ENCODE peak calls at places on chromosomes 4 and X, in seven cellular contexts. One of them, this sample, is unnamed.

GRCh38 chr4:150940123-150940522 is 75.0 kb downstream of the LRBA start:
- DNase-seq in G401: no peak
- DNase-seq in posterior cingulate gyrus: no peak
- DNase-seq in choroid plexus epithelial cell: no peak
- DNase-seq in H7: no peak
- DNase-seq in stimulated activated CD4-positive, alpha-beta T cell treated with anti-CD3 and anti-CD28 coated beads, Interleukin-4, amount 100 ng/mL, for 48 hours: no peak
- DNase-seq in GM23248: no peak
- DNase-seq in this sample: no peak

GRCh38 chrX:123830309-123830708 is 29.5 kb upstream of the XIAP start:
- DNase-seq in GM23248: no peak
- DNase-seq in posterior cingulate gyrus: peak; percentile 13
- DNase-seq in stimulated activated CD4-positive, alpha-beta T cell treated with anti-CD3 and anti-CD28 coated beads, Interleukin-4, amount 100 ng/mL, for 48 hours: no peak
- DNase-seq in G401: no peak
- DNase-seq in choroid plexus epithelial cell: peak; percentile 39
- DNase-seq in H7: no peak
- DNase-seq in this sample: no peak

GRCh38 chr4:23970193-23970850 is 80.5 kb upstream of the PPARGC1A start:
- DNase-seq in H7: no peak
- DNase-seq in stimulated activated CD4-positive, alpha-beta T cell treated with anti-CD3 and anti-CD28 coated beads, Interleukin-4, amount 100 ng/mL, for 48 hours: no peak
- DNase-seq in GM23248: no peak
- DNase-seq in posterior cingulate gyrus: no peak
- DNase-seq in G401: no peak
- DNase-seq in choroid plexus epithelial cell: peak; percentile 14
- DNase-seq in this sample: no peak

GRCh38 chr4:40916218-40916555 is 166.4 kb downstream of the NSUN7 start:
- DNase-seq in GM23248: peak; percentile 94
- DNase-seq in H7: no peak
- DNase-seq in G401: no peak
- DNase-seq in choroid plexus epithelial cell: peak; percentile 80
- DNase-seq in posterior cingulate gyrus: no peak
- DNase-seq in stimulated activated CD4-positive, alpha-beta T cell treated with anti-CD3 and anti-CD28 coated beads, Interleukin-4, amount 100 ng/mL, for 48 hours: no peak
- DNase-seq in this sample: no peak

GRCh38 chrX:153582896-153583295 is 16.0 kb downstream of the CCNQ start:
- DNase-seq in choroid plexus epithelial cell: peak; percentile 58
- DNase-seq in H7: peak; percentile 51
- DNase-seq in GM23248: no peak
- DNase-seq in stimulated activated CD4-positive, alpha-beta T cell treated with anti-CD3 and anti-CD28 coated beads, Interleukin-4, amount 100 ng/mL, for 48 hours: peak; percentile 41
- DNase-seq in G401: no peak
- DNase-seq in posterior cingulate gyrus: no peak
- DNase-seq in this sample: no peak

GRCh38 chr4:183960912-183961569 is 55.9 kb downstream of the STOX2 start:
- DNase-seq in posterior cingulate gyrus: peak; percentile 26
- DNase-seq in stimulated activated CD4-positive, alpha-beta T cell treated with anti-CD3 and anti-CD28 coated beads, Interleukin-4, amount 100 ng/mL, for 48 hours: no peak
- DNase-seq in choroid plexus epithelial cell: no peak
- DNase-seq in GM23248: no peak
- DNase-seq in G401: peak; percentile 56
- DNase-seq in H7: no peak
- DNase-seq in this sample: peak; percentile 37

GRCh38 chrX:11143931-11144678 is 33.0 kb downstream of the HCCS start:
- DNase-seq in G401: peak; percentile 76
- DNase-seq in choroid plexus epithelial cell: peak; percentile 87
- DNase-seq in GM23248: peak; percentile 74
- DNase-seq in H7: peak; percentile 63
- DNase-seq in stimulated activated CD4-positive, alpha-beta T cell treated with anti-CD3 and anti-CD28 coated beads, Interleukin-4, amount 100 ng/mL, for 48 hours: peak; percentile 7
- DNase-seq in posterior cingulate gyrus: no peak
- DNase-seq in this sample: peak; percentile 75

GRCh38 chr4:150251752-150252190 is 173.5 kb downstream of the DCLK2 start:
- DNase-seq in H7: peak; percentile 61
- DNase-seq in stimulated activated CD4-positive, alpha-beta T cell treated with anti-CD3 and anti-CD28 coated beads, Interleukin-4, amount 100 ng/mL, for 48 hours: no peak
- DNase-seq in GM23248: no peak
- DNase-seq in G401: peak; percentile 48
- DNase-seq in choroid plexus epithelial cell: no peak
- DNase-seq in posterior cingulate gyrus: no peak
- DNase-seq in this sample: peak; percentile 17

GRCh38 chr4:148284526-148285193 is 157.6 kb downstream of the NR3C2 start:
- DNase-seq in stimulated activated CD4-positive, alpha-beta T cell treated with anti-CD3 and anti-CD28 coated beads, Interleukin-4, amount 100 ng/mL, for 48 hours: no peak
- DNase-seq in posterior cingulate gyrus: no peak
- DNase-seq in choroid plexus epithelial cell: peak; percentile 5
- DNase-seq in G401: peak; percentile 69
- DNase-seq in H7: no peak
- DNase-seq in GM23248: no peak
- DNase-seq in this sample: no peak

GRCh38 chr4:100933628-100934027 is 413.7 kb downstream of the PPP3CA start:
- DNase-seq in G401: peak; percentile 38
- DNase-seq in H7: no peak
- DNase-seq in stimulated activated CD4-positive, alpha-beta T cell treated with anti-CD3 and anti-CD28 coated beads, Interleukin-4, amount 100 ng/mL, for 48 hours: no peak
- DNase-seq in posterior cingulate gyrus: no peak
- DNase-seq in GM23248: peak; percentile 82
- DNase-seq in choroid plexus epithelial cell: peak; percentile 82
- DNase-seq in this sample: no peak

GRCh38 chrX:18683027-18683426 is 11.1 kb upstream of the RS1 start:
- DNase-seq in choroid plexus epithelial cell: no peak
- DNase-seq in G401: no peak
- DNase-seq in posterior cingulate gyrus: no peak
- DNase-seq in GM23248: no peak
- DNase-seq in stimulated activated CD4-positive, alpha-beta T cell treated with anti-CD3 and anti-CD28 coated beads, Interleukin-4, amount 100 ng/mL, for 48 hours: no peak
- DNase-seq in H7: no peak
- DNase-seq in this sample: no peak

GRCh38 chr4:61468091-61468720 is 268.1 kb downstream of the ADGRL3 start:
- DNase-seq in GM23248: no peak
- DNase-seq in posterior cingulate gyrus: no peak
- DNase-seq in H7: no peak
- DNase-seq in choroid plexus epithelial cell: peak; percentile 79
- DNase-seq in G401: no peak
- DNase-seq in stimulated activated CD4-positive, alpha-beta T cell treated with anti-CD3 and anti-CD28 coated beads, Interleukin-4, amount 100 ng/mL, for 48 hours: no peak
- DNase-seq in this sample: no peak

GRCh38 chr4:123953556-123953955 is 557.0 kb downstream of the SPRY1 start:
- DNase-seq in GM23248: peak; percentile 54
- DNase-seq in posterior cingulate gyrus: no peak
- DNase-seq in H7: no peak
- DNase-seq in G401: no peak
- DNase-seq in stimulated activated CD4-positive, alpha-beta T cell treated with anti-CD3 and anti-CD28 coated beads, Interleukin-4, amount 100 ng/mL, for 48 hours: no peak
- DNase-seq in choroid plexus epithelial cell: no peak
- DNase-seq in this sample: no peak

GRCh38 chr4:119138046-119138445 is 2.4 kb downstream of the MYOZ2 start:
- DNase-seq in H7: peak; percentile 31
- DNase-seq in GM23248: no peak
- DNase-seq in choroid plexus epithelial cell: peak; percentile 72
- DNase-seq in posterior cingulate gyrus: no peak
- DNase-seq in G401: no peak
- DNase-seq in stimulated activated CD4-positive, alpha-beta T cell treated with anti-CD3 and anti-CD28 coated beads, Interleukin-4, amount 100 ng/mL, for 48 hours: no peak
- DNase-seq in this sample: no peak

GRCh38 chr4:153781717-153782416 is 7.0 kb downstream of the SFRP2 start:
- DNase-seq in GM23248: peak; percentile 61
- DNase-seq in stimulated activated CD4-positive, alpha-beta T cell treated with anti-CD3 and anti-CD28 coated beads, Interleukin-4, amount 100 ng/mL, for 48 hours: no peak
- DNase-seq in H7: peak; percentile 43
- DNase-seq in G401: no peak
- DNase-seq in posterior cingulate gyrus: no peak
- DNase-seq in choroid plexus epithelial cell: peak; percentile 60
- DNase-seq in this sample: no peak

GRCh38 chrX:136584545-136584944 is 52.5 kb downstream of the VGLL1 start:
- DNase-seq in stimulated activated CD4-positive, alpha-beta T cell treated with anti-CD3 and anti-CD28 coated beads, Interleukin-4, amount 100 ng/mL, for 48 hours: peak; percentile 28
- DNase-seq in posterior cingulate gyrus: no peak
- DNase-seq in GM23248: no peak
- DNase-seq in choroid plexus epithelial cell: no peak
- DNase-seq in G401: no peak
- DNase-seq in H7: no peak
- DNase-seq in this sample: no peak

GRCh38 chr4:71259911-71260331 is 78.9 kb upstream of the SLC4A4 start:
- DNase-seq in posterior cingulate gyrus: no peak
- DNase-seq in G401: no peak
- DNase-seq in choroid plexus epithelial cell: no peak
- DNase-seq in GM23248: no peak
- DNase-seq in H7: no peak
- DNase-seq in stimulated activated CD4-positive, alpha-beta T cell treated with anti-CD3 and anti-CD28 coated beads, Interleukin-4, amount 100 ng/mL, for 48 hours: no peak
- DNase-seq in this sample: no peak

GRCh38 chrX:153564047-153564606 is 34.8 kb downstream of the CCNQ start:
- DNase-seq in choroid plexus epithelial cell: peak; percentile 10
- DNase-seq in H7: no peak
- DNase-seq in GM23248: no peak
- DNase-seq in G401: no peak
- DNase-seq in stimulated activated CD4-positive, alpha-beta T cell treated with anti-CD3 and anti-CD28 coated beads, Interleukin-4, amount 100 ng/mL, for 48 hours: no peak
- DNase-seq in posterior cingulate gyrus: no peak
- DNase-seq in this sample: no peak

GRCh38 chr4:27048350-27049100 is 187.9 kb downstream of the STIM2 start:
- DNase-seq in posterior cingulate gyrus: no peak
- DNase-seq in G401: peak; percentile 49
- DNase-seq in stimulated activated CD4-positive, alpha-beta T cell treated with anti-CD3 and anti-CD28 coated beads, Interleukin-4, amount 100 ng/mL, for 48 hours: no peak
- DNase-seq in GM23248: peak; percentile 61
- DNase-seq in choroid plexus epithelial cell: peak; percentile 41
- DNase-seq in H7: peak; percentile 24
- DNase-seq in this sample: no peak

GRCh38 chr4:2862528-2862927 is 18.9 kb downstream of the ADD1 start:
- DNase-seq in GM23248: peak; percentile 71
- DNase-seq in posterior cingulate gyrus: no peak
- DNase-seq in stimulated activated CD4-positive, alpha-beta T cell treated with anti-CD3 and anti-CD28 coated beads, Interleukin-4, amount 100 ng/mL, for 48 hours: no peak
- DNase-seq in G401: no peak
- DNase-seq in H7: peak; percentile 52
- DNase-seq in choroid plexus epithelial cell: no peak
- DNase-seq in this sample: no peak

GRCh38 chr4:109303141-109303499 is 662 bp upstream of the COL25A1 start:
- DNase-seq in H7: no peak
- DNase-seq in GM23248: peak; percentile 36
- DNase-seq in stimulated activated CD4-positive, alpha-beta T cell treated with anti-CD3 and anti-CD28 coated beads, Interleukin-4, amount 100 ng/mL, for 48 hours: no peak
- DNase-seq in G401: peak; percentile 6
- DNase-seq in choroid plexus epithelial cell: peak; percentile 15
- DNase-seq in posterior cingulate gyrus: no peak
- DNase-seq in this sample: no peak

This sample was measured in caudate nucleus.